ENCODE peak calls at places on chromosome 15, in five cellular contexts. Y, V, W, F and T are unnamed samples. For H3K9me3 and H3K4me1, the result is how much of the 10 kb centered on the place peaks cover.

GRCh38 chr15:89395461-89395875 is 60.8 kb upstream of the POLG start:
- DNase-seq in Y (no peak), V (no peak), W (no peak), F (no peak), T (no peak)

GRCh38 chr15:48190932-48191573 is 412 bp upstream of the CTXN2 start:
- DNase-seq in Y (peak), V (peak), W (peak), F (no peak), T (peak)

GRCh38 chr15:39248204-39248603 is 332.7 kb upstream of the THBS1 start:
- DNase-seq in Y (no peak), V (no peak), W (no peak), F (no peak), T (peak)

GRCh38 chr15:36558921-36559320 is 20.5 kb upstream of the CDIN1 start:
- DNase-seq in F (no peak), Y (no peak), W (no peak), V (no peak), T (no peak)

GRCh38 chr15:54462511-54462913 is 484.3 kb downstream of the UNC13C start:
- DNase-seq in Y (no peak), F (no peak), W (no peak), V (peak), T (no peak)

GRCh38 chr15:71747128-71748083 is 62.9 kb upstream of the NR2E3 start:
- DNase-seq in V (no peak), W (peak), Y (peak), F (no peak), T (peak)

GRCh38 chr15:99704444-99704838 is 28.8 kb downstream of the LYSMD4 start:
- DNase-seq in F (no peak), W (peak), V (no peak), Y (peak), T (peak)

GRCh38 chr15:75836953-75837321 is 6.3 kb upstream of the UBE2Q2 start:
- DNase-seq in F (no peak), Y (no peak), W (peak), V (no peak), T (peak)

GRCh38 chr15:38600241-38600640 is 35.6 kb upstream of the RASGRP1 start:
- DNase-seq in Y (no peak), F (no peak), W (no peak), V (no peak), T (no peak)

GRCh38 chr15:68983821-68984517 is 30.5 kb upstream of the NOX5 start:
- DNase-seq in W (no peak), Y (peak), F (no peak), V (no peak), T (no peak)

GRCh38 chr15:61819386-61819785 is 240.9 kb downstream of the VPS13C start:
- DNase-seq in F (no peak), V (no peak), Y (no peak), W (no peak), T (no peak)

GRCh38 chr15:51341366-51342248 is at the start of gene GLDN:
- DNase-seq in Y (peak), V (peak), F (peak), W (no peak), T (peak)

GRCh38 chr15:51348688-51349087 is 7.2 kb downstream of the GLDN start:
- DNase-seq in W (no peak), F (no peak), Y (no peak), V (no peak), T (no peak)

GRCh38 chr15:51342249-51342999 is 969 bp downstream of the GLDN start:
- DNase-seq in W (no peak), V (no peak), F (no peak), Y (no peak), T (no peak)

GRCh38 chr15:51338496-51338895 is at the start of gene CYP19A1:
- DNase-seq in V (no peak), Y (no peak), W (no peak), F (no peak), T (no peak)

GRCh38 chr15:51343466-51343865 is 2.0 kb downstream of the GLDN start:
- DNase-seq in Y (no peak), W (no peak), V (no peak), F (no peak), T (no peak)
- H3K4me3 ChIP-seq in Y (no peak), W (no peak), V (no peak), F (no peak), T (no peak)

GRCh38 chr15:87645723-87646122 is 610.8 kb downstream of the NTRK3 start:
- DNase-seq in Y (no peak), V (no peak), W (no peak), F (no peak), T (no peak)
- H3K9me3 ChIP-seq in Y (under half), V (under half), W (under half), F (under half), T (under half)

DNA sequence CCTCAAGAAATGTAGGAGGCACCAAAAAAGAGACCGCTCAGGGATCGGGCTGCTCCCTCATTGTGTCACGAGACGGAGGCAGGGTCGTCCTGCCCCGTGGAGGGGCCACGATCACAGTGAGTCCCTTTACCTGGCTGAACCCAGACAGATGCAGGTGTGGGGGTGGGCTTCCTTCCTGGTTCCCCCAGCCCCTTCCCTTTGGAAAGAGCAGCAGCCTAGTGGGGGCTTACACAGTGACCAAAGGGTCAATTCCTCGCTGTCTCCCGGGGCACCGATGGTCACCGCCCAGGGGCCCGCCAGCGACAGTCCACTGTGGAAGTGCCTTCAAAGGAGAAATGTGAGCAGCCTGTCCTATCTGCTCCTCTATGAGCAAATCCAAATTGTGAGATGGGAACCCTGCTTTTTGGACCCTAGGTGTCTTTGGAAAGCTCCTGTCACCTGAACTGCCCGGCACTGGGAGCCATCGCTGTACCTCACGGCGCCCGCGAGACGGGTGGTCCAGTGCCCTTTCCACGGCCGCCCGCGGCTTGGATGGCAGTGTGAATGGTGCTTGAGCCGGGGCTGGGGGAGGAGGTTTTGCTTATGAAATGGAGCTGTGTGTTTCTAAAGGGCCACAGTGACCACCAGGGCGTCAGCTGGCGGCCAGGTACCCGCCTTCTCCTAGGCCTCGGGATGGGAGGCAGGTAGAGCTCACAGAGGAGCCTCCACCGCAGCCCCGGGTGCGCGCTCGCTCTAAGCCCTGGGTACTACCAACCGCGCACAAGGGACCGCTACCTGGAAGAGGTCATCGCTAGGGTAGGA is 155.7 kb downstream of the KLF13 start:
- DNase-seq in W (no peak), Y (no peak), F (no peak), V (peak), T (no peak)
- H3K4me1 ChIP-seq in W (under half), Y (under half), F (under half), V (under half), T (under half)

GRCh38 chr15:34582461-34583357 is 742 bp downstream of the GOLGA8B start:
- DNase-seq in V (no peak), W (peak), Y (peak), F (no peak), T (peak)

GRCh38 chr15:34584996-34585395 is 1.5 kb upstream of the GOLGA8B start:
- DNase-seq in Y (no peak), F (no peak), V (no peak), W (no peak), T (no peak)

GRCh38 chr15:34583399-34584320 is at the start of gene GOLGA8B:
- DNase-seq in V (no peak), F (no peak), W (peak), Y (peak), T (peak)

GRCh38 chr15:34581043-34581365 is 2.4 kb downstream of the GOLGA8B start:
- DNase-seq in V (no peak), Y (no peak), W (no peak), F (no peak), T (no peak)

GRCh38 chr15:34584321-34584668 is 844 bp upstream of the GOLGA8B start:
- DNase-seq in F (no peak), Y (no peak), W (peak), V (no peak), T (no peak)
- H3K4me3 ChIP-seq in F (peak), Y (peak), W (peak), V (peak), T (peak)

GRCh38 chr15:87365221-87365620 is 891.3 kb downstream of the NTRK3 start:
- DNase-seq in W (no peak), Y (no peak), V (no peak), F (no peak), T (peak)
- H3K9me3 ChIP-seq in W (under half), Y (under half), V (under half), F (under half), T (under half)

GRCh38 chr15:41392659-41393058 is 9.6 kb downstream of the NDUFAF1 start:
- DNase-seq in W (no peak), F (no peak), Y (no peak), V (no peak), T (no peak)
- H3K4me1 ChIP-seq in W (under half), F (under half), Y (under half), V (under half), T (under half)

GRCh38 chr15:64211696-64212095 is 48.9 kb upstream of the PPIB start:
- DNase-seq in W (no peak), F (no peak), Y (no peak), V (no peak), T (no peak)

GRCh38 chr15:64213646-64214045 is 50.8 kb upstream of the PPIB start:
- DNase-seq in V (no peak), F (no peak), Y (no peak), W (no peak), T (no peak)

GRCh38 chr15:64216722-64217428 is 54.1 kb upstream of the PPIB start:
- DNase-seq in V (no peak), F (no peak), W (peak), Y (peak), T (no peak)

DNA sequence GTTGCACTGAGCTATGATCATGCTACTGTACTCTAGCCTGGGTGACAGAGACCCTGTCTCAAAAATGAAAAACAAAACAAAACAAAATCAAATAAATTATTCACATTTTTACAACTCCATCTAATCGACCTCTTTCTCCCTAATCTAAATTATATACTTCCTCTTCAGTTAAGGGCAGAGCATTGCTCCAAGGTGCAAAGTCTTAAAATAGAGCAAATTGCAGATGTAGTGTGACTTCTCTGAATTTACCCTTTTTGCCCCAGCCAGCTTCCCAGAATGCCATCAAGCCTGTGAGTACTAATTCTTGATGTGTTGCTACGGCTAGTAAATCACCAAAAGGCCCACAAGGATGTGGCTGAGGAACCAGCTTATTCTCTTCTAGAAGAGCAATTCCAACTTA is 53.3 kb upstream of the PPIB start:
- DNase-seq in V (no peak), F (no peak), Y (no peak), W (peak), T (no peak)
- H3K4me3 ChIP-seq in V (no peak), F (no peak), Y (no peak), W (no peak), T (no peak)

DNA sequence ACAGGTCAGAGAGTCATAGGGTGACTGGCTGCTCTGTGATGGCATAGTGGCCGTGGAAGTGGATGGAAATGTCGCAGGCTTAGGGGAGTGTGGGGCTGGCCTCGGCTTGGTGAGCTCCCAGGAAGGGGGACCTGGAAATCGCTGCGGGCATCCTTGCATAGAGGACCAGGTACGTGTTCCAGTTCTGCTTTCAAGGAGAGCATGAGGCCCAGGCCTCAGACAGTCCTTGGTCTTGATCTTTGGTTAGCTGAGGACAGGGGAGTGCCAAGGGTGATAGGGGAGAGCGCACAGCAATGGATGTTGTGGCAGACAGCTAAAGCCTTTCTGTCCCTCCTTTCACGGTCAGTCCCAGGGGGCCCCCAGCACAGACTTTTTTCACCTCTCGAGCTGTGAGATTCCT is 110.5 kb downstream of the SNRPN start:
- DNase-seq in V (no peak), F (no peak), Y (no peak), W (no peak), T (no peak)
- H3K9me3 ChIP-seq in V (half or more), F (half or more), Y (half or more), W (under half), T (half or more)

GRCh38 chr15:31333820-31334219 is 7.2 kb downstream of the KLF13 start:
- DNase-seq in V (no peak), Y (no peak), W (no peak), F (no peak), T (no peak)

GRCh38 chr15:31331389-31331788 is 4.8 kb downstream of the KLF13 start:
- DNase-seq in Y (no peak), F (no peak), V (no peak), W (no peak), T (no peak)

GRCh38 chr15:31332020-31332680 is 5.5 kb downstream of the KLF13 start:
- DNase-seq in Y (no peak), F (no peak), V (no peak), W (no peak), T (no peak)

GRCh38 chr15:31333119-31333518 is 6.5 kb downstream of the KLF13 start:
- DNase-seq in W (no peak), V (no peak), Y (no peak), F (no peak), T (no peak)

GRCh38 chr15:31332681-31333071 is 6.0 kb downstream of the KLF13 start:
- DNase-seq in F (no peak), V (no peak), Y (no peak), W (no peak), T (no peak)
- H3K4me1 ChIP-seq in F (under half), V (under half), Y (under half), W (under half), T (half or more)